ENCODE peak calls at places on chromosomes 2 and 18, in six cellular contexts. G, P, W, L, M and H are unnamed samples.

GRCh38 chr2:102783506-102784189 is 21.8 kb downstream of the TMEM182 start:
- DNase-seq in M (no peak), W (no peak), P (no peak), G (no peak), L (no peak), H (no peak)

GRCh38 chr2:54763636-54764291 is 40.3 kb downstream of the EML6 start:
- DNase-seq in P (no peak), M (peak; percentile 60), W (peak; percentile 46), L (no peak), G (peak; percentile 33), H (no peak)

GRCh38 chr2:188291617-188292445 is at the start of gene GULP1:
- DNase-seq in G (peak; percentile 70), P (peak; percentile 75), L (peak; percentile 80), M (peak; percentile 87), W (no peak), H (peak; percentile 90)

GRCh38 chr2:241991236-241991635 is 121.7 kb downstream of the RTP5 start:
- DNase-seq in L (no peak), W (no peak), M (no peak), G (no peak), P (no peak), H (no peak)

GRCh38 chr18:50429207-50429948 is 54.5 kb downstream of the SKA1 start:
- DNase-seq in P (peak; percentile 63), W (peak; percentile 34), G (peak; percentile 45), M (no peak), L (no peak), H (no peak)

GRCh38 chr2:156343096-156343939 is 10.8 kb upstream of the NR4A2 start:
- DNase-seq in L (no peak), W (no peak), P (peak; percentile 5), G (no peak), M (no peak), H (no peak)

GRCh38 chr2:45650851-45651414 is 542 bp upstream of the PRKCE start:
- DNase-seq in M (peak; percentile 82), P (peak; percentile 98), G (peak; percentile 97), L (peak; percentile 97), W (peak; percentile 93), H (peak; percentile 98)

GRCh38 chr2:234500394-234501006 is 3.6 kb upstream of the ARL4C start:
- DNase-seq in W (peak; percentile 46), G (peak; percentile 69), P (peak; percentile 79), L (peak; percentile 55), M (peak; percentile 46), H (no peak)

GRCh38 chr2:224887159-224887558 is 155.1 kb downstream of the DOCK10 start:
- DNase-seq in G (peak; percentile 10), P (peak; percentile 75), W (peak; percentile 57), L (no peak), M (no peak), H (no peak)

GRCh38 chr18:26091047-26091630 is 726 bp upstream of the SS18 start:
- DNase-seq in L (peak; percentile 77), M (peak; percentile 42), G (no peak), P (no peak), W (no peak), H (peak; percentile 88)

GRCh38 chr18:12750076-12750707 is 47.4 kb downstream of the PSMG2 start:
- DNase-seq in L (no peak), W (peak; percentile 42), G (no peak), M (no peak), P (peak; percentile 51), H (no peak)

GRCh38 chr2:10579441-10580169 is 110.2 kb downstream of the NOL10 start:
- DNase-seq in M (no peak), W (no peak), P (no peak), L (no peak), G (peak; percentile 62), H (no peak)

GRCh38 chr2:167537743-167538142 is 649.5 kb downstream of the XIRP2 start:
- DNase-seq in W (no peak), M (no peak), G (no peak), P (no peak), L (no peak), H (no peak)

GRCh38 chr18:63763831-63764600 is 11.2 kb upstream of the SERPINB7 start:
- DNase-seq in M (no peak), P (peak; percentile 24), G (peak; percentile 79), W (no peak), L (no peak), H (no peak)

GRCh38 chr2:143730155-143730949 is 601.1 kb downstream of the ARHGAP15 start:
- DNase-seq in L (no peak), W (peak; percentile 18), P (peak; percentile 14), G (peak; percentile 87), M (no peak), H (no peak)

GRCh38 chr2:216644846-216645635 is 11.8 kb downstream of the IGFBP2 start:
- DNase-seq in G (no peak), L (no peak), M (no peak), W (no peak), P (no peak), H (no peak)

GRCh38 chr18:10072659-10073309 is 159.0 kb downstream of the VAPA start:
- DNase-seq in M (no peak), L (no peak), P (peak; percentile 28), W (peak; percentile 85), G (peak; percentile 42), H (no peak)

GRCh38 chr2:237707859-237708398 is 80.5 kb downstream of the LRRFIP1 start:
- DNase-seq in W (no peak), P (peak; percentile 71), M (no peak), L (no peak), G (no peak), H (peak; percentile 67)
- TF ChIP-seq CTCF in W (no peak), P (no peak), M (no peak), L (peak; percentile 25), G (no peak), H (no peak)

DNA sequence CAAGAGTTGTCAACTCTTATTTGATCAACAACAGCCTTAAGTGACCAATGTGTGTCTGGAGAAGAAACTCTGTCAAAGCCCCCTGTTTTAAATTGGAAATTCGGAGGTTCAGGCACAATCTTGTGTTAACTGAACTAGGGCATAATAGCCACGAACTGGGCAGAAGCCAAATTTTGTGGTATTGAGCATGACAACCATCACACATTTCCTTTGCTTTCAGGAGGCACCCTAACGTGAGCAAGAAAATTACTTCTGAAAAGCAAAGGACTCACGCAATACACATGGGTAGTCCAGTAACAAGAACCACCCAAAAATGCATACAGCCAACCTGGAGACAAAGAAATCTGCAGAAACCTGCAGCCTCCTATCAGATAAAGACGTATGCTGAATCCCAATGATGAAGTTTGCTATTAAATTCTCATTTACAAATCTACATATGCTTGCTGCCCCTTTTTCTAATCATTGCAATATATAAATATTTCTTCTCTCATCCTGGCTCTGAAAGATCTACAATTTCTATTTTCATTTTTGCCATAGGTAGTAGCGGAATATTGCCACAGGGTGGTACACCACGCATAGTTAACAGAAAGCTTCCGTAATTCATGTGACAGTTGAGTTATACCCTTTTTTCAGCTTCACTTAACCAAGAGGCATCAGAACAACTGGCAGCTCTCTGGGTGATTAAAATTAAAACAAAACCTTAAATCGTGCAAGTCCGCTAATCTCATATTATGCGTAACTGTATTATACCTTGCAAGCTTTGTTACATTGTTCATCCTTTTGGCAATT is 495.8 kb downstream of the NRXN1 start:
- DNase-seq in L (no peak), P (peak; percentile 44), G (peak; percentile 50), M (no peak), W (peak; percentile 50), H (no peak)
- TF ChIP-seq CTCF in L (peak; percentile 32), P (peak; percentile 66), G (peak; percentile 62), M (peak; percentile 72), W (peak; percentile 61), H (no peak)

GRCh38 chr2:120738786-120739771 is 3.4 kb downstream of the GLI2 start:
- DNase-seq in L (no peak), P (no peak), W (no peak), G (no peak), M (no peak), H (no peak)

GRCh38 chr2:120743657-120744056 is 8.0 kb downstream of the GLI2 start:
- DNase-seq in W (no peak), P (no peak), G (no peak), L (no peak), M (no peak), H (no peak)

GRCh38 chr2:120741514-120742448 is 6.1 kb downstream of the GLI2 start:
- DNase-seq in P (no peak), L (peak; percentile 48), G (no peak), M (peak; percentile 52), W (no peak), H (no peak)

GRCh38 chr2:120740375-120740764 is 4.7 kb downstream of the GLI2 start:
- DNase-seq in P (no peak), L (no peak), M (no peak), G (no peak), W (no peak), H (no peak)

DNA sequence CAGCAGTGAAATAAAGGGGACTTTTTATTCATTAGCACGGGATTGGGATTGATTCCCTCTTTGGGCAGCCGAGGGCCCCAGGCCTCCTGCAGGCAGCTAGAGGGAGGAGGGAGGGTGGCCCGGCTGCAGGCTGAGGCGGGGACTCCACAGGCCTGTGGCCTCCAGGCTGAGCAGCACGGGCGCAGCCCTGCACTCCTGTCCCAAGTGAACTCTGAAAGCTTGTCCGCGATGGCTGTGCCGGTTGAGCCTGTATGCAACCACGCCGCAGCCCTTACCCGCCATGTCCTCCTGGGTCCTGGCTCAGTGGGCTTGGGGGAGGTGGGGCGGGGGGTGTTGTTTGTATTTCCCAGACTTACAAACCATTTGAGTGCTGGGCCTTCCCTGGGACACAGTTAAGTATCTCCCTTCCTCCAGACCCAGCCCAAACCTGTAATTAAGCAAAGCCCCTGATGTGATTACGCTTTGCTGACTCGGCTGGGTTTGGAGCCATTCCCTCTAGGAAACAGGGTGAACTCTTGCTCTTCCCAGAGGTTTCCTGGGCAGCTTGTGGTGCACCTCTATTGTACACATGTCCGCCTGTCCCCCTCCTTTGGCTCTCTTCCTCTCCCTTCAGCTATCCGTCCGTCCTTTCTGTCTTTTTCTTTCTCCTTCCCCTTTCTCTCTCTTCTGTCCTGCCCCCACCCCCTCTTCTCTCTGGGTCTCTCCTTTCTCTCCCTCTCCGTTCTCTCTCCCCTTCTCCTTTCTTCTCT is 5.3 kb downstream of the GLI2 start:
- DNase-seq in M (peak; percentile 71), W (no peak), P (peak; percentile 50), L (no peak), G (no peak), H (no peak)
- TF ChIP-seq CTCF in M (no peak), W (no peak), P (peak; percentile 40), L (no peak), G (no peak), H (no peak)

DNA sequence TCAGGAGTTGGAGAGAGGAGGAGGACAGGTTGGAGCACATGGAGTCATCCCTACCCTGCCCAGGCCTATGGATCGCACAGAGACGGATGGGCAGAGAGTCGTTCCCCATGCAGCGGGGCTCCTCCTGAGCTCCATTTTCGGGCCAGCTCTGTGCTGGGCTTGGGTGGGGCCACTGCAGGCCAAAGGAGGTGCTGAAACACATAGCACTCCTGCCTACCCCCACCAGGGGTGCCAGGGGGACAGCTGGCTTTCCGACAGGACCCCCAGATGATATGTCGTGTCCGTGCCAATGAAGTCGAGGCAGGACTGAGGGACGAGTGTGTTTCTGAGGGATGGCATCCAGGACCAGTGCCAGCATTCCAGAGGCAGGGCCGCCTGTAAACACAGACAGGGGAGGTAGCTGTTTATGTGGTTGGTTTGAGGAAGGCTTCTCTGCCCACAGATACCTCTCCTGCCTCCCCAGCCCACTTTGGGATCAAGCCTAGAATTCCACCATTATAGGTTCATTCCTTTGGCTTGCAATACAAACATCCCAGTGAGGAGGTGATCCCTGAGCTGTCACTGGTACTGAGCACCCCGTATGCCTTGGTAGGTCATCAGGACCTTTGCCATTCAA is 116.6 kb downstream of the GLI2 start:
- DNase-seq in G (no peak), L (no peak), M (no peak), P (no peak), W (no peak), H (peak; percentile 54)
- TF ChIP-seq CTCF in G (no peak), L (no peak), M (no peak), P (no peak), W (no peak), H (no peak)